ENCODE peak calls at places on chromosomes 6 and 20, in seven cellular contexts. R, B, A, E, Q, Z and V are unnamed samples.

GRCh38 chr6:20444786-20445271 is 43.1 kb downstream of the E2F3 start:
- DNase-seq in R (no peak), B (peak), A (no peak), E (no peak), Q (no peak), Z (no peak), V (peak)

GRCh38 chr6:111691345-111692225 is 85.9 kb upstream of the TRAF3IP2 start:
- DNase-seq in R (no peak), B (no peak), A (no peak), E (peak), Q (no peak), Z (no peak), V (no peak)

GRCh38 chr6:43180985-43181384 is 1.0 kb upstream of the CUL9 start:
- DNase-seq in R (no peak), B (no peak), A (no peak), E (no peak), Q (no peak), Z (no peak), V (no peak)

GRCh38 chr20:47461120-47461685 is 40.5 kb upstream of the NCOA3 start:
- DNase-seq in R (no peak), B (no peak), A (no peak), E (no peak), Q (no peak), Z (no peak), V (no peak)

GRCh38 chr20:45346851-45347250 is 1.4 kb downstream of the SDC4 start:
- DNase-seq in R (no peak), B (no peak), A (no peak), E (no peak), Q (no peak), Z (no peak), V (no peak)

GRCh38 chr6:52574709-52575489 is 2.0 kb downstream of the TRAM2 start:
- DNase-seq in R (peak), B (no peak), A (no peak), E (no peak), Q (no peak), Z (no peak), V (no peak)

GRCh38 chr20:2745060-2745910 is 52.7 kb downstream of the EBF4 start:
- DNase-seq in R (no peak), B (no peak), A (no peak), E (no peak), Q (no peak), Z (no peak), V (no peak)

GRCh38 chr6:75421316-75422023 is 72.1 kb downstream of the FILIP1 start:
- DNase-seq in R (no peak), B (no peak), A (no peak), E (no peak), Q (no peak), Z (no peak), V (no peak)

GRCh38 chr20:20018366-20018765 is 1.2 kb downstream of the NAA20 start:
- DNase-seq in R (no peak), B (no peak), A (no peak), E (no peak), Q (no peak), Z (no peak), V (no peak)

GRCh38 chr6:22972771-22973170 is 403.4 kb downstream of the HDGFL1 start:
- DNase-seq in R (no peak), B (no peak), A (no peak), E (no peak), Q (no peak), Z (no peak), V (no peak)

GRCh38 chr6:141165012-141165411 is 967.7 kb upstream of the GJE1 start:
- DNase-seq in R (no peak), B (no peak), A (no peak), E (no peak), Q (no peak), Z (no peak), V (no peak)

GRCh38 chr20:47544852-47545251 is 43.2 kb downstream of the NCOA3 start:
- DNase-seq in R (no peak), B (no peak), A (no peak), E (no peak), Q (no peak), Z (no peak), V (no peak)

GRCh38 chr6:109944448-109944847 is 33.7 kb upstream of the GPR6 start:
- DNase-seq in R (no peak), B (no peak), A (no peak), E (no peak), Q (peak), Z (no peak), V (peak)

GRCh38 chr6:39997101-39997635 is 62.9 kb upstream of the MOCS1 start:
- DNase-seq in R (no peak), B (no peak), A (no peak), E (no peak), Q (no peak), Z (no peak), V (no peak)

GRCh38 chr6:132161283-132161682 is 210.1 kb upstream of the CCN2 start:
- DNase-seq in R (peak), B (peak), A (no peak), E (peak), Q (peak), Z (peak), V (peak)

GRCh38 chr6:99522531-99522930 is 7.3 kb upstream of the USP45 start:
- DNase-seq in R (no peak), B (peak), A (no peak), E (no peak), Q (no peak), Z (no peak), V (peak)

GRCh38 chr6:11233936-11234573 is 1.6 kb upstream of the NEDD9 start:
- DNase-seq in R (no peak), B (no peak), A (no peak), E (no peak), Q (peak), Z (no peak), V (no peak)

GRCh38 chr6:87473419-87473903 is 687 bp downstream of the SLC35A1 start:
- DNase-seq in R (peak), B (peak), A (peak), E (peak), Q (peak), Z (no peak), V (peak)

GRCh38 chr6:25899123-25899522 is 25.1 kb upstream of the SLC17A3 start:
- DNase-seq in R (no peak), B (no peak), A (no peak), E (no peak), Q (no peak), Z (no peak), V (no peak)

GRCh38 chr6:12572884-12573824 is 143.4 kb upstream of the PHACTR1 start:
- DNase-seq in R (no peak), B (peak), A (no peak), E (peak), Q (peak), Z (no peak), V (peak)

GRCh38 chr6:37557645-37558114 is 58.0 kb upstream of the CCDC167 start:
- DNase-seq in R (no peak), B (no peak), A (no peak), E (no peak), Q (no peak), Z (no peak), V (no peak)

GRCh38 chr6:148891027-148891783 is 144.4 kb downstream of the UST start:
- DNase-seq in R (no peak), B (no peak), A (no peak), E (no peak), Q (no peak), Z (no peak), V (no peak)

GRCh38 chr6:113634352-113635163 is 222.6 kb upstream of the MARCKS start:
- DNase-seq in R (peak), B (peak), A (no peak), E (no peak), Q (no peak), Z (no peak), V (no peak)

GRCh38 chr6:88544986-88545612 is 379.0 kb upstream of the CNR1 start:
- DNase-seq in R (no peak), B (no peak), A (no peak), E (no peak), Q (no peak), Z (no peak), V (no peak)

GRCh38 chr6:5936611-5937010 is 70.1 kb downstream of the NRN1 start:
- DNase-seq in R (no peak), B (no peak), A (no peak), E (no peak), Q (no peak), Z (no peak), V (no peak)

GRCh38 chr20:38873050-38873581 is 53.1 kb upstream of the FAM83D start:
- DNase-seq in R (peak), B (no peak), A (no peak), E (no peak), Q (no peak), Z (no peak), V (no peak)

GRCh38 chr6:18990313-18990978 is 603.3 kb downstream of the RNF144B start:
- DNase-seq in R (peak), B (peak), A (peak), E (peak), Q (no peak), Z (peak), V (peak)

GRCh38 chr20:62695448-62696414 is 12.9 kb upstream of the NTSR1 start:
- DNase-seq in R (no peak), B (no peak), A (no peak), E (no peak), Q (no peak), Z (no peak), V (no peak)

GRCh38 chr20:62694868-62695267 is 13.8 kb upstream of the NTSR1 start:
- DNase-seq in R (no peak), B (no peak), A (no peak), E (no peak), Q (no peak), Z (no peak), V (no peak)

GRCh38 chr20:62693523-62693922 is 15.1 kb upstream of the NTSR1 start:
- DNase-seq in R (no peak), B (no peak), A (no peak), E (no peak), Q (no peak), Z (no peak), V (no peak)

GRCh38 chr20:62692176-62692575 is 16.5 kb upstream of the NTSR1 start:
- DNase-seq in R (no peak), B (no peak), A (no peak), E (no peak), Q (no peak), Z (no peak), V (no peak)

DNA sequence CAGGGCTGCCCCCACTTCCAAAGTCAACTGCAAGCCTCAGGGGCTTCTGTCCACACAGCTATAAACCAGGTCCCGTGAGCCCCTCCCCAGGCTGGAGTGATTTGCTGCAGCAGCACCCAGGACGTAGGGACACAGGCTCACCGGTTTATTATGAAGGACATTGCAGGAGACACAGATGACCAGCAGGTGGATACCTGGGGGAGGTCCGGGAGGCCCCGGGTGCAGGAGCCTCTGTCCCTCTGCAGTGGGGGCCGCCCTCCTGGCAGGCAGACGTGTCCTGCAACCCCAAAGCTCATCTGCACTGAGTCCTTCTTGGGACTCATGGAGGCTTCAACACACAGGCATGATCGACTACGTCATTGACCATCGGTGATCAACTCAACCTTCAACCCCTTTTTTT is 14.5 kb upstream of the NTSR1 start:
- DNase-seq in R (no peak), B (no peak), A (no peak), E (no peak), Q (no peak), Z (no peak), V (peak)
- TF ChIP-seq CTCF in R (no peak), B (no peak), A (no peak), E (no peak), Q (peak), Z (no peak), V (peak)

GRCh38 chr20:41204304-41205265 is 67.2 kb downstream of the PLCG1 start:
- DNase-seq in R (no peak), B (no peak), A (no peak), E (no peak), Q (no peak), Z (no peak), V (no peak)

GRCh38 chr20:41203660-41204059 is 66.3 kb downstream of the PLCG1 start:
- DNase-seq in R (no peak), B (no peak), A (no peak), E (no peak), Q (no peak), Z (no peak), V (no peak)

GRCh38 chr20:41202426-41202825 is 65.1 kb downstream of the PLCG1 start:
- DNase-seq in R (no peak), B (no peak), A (no peak), E (no peak), Q (no peak), Z (no peak), V (no peak)

GRCh38 chr20:41201760-41202159 is 64.4 kb downstream of the PLCG1 start:
- DNase-seq in R (no peak), B (no peak), A (no peak), E (no peak), Q (no peak), Z (no peak), V (no peak)

DNA sequence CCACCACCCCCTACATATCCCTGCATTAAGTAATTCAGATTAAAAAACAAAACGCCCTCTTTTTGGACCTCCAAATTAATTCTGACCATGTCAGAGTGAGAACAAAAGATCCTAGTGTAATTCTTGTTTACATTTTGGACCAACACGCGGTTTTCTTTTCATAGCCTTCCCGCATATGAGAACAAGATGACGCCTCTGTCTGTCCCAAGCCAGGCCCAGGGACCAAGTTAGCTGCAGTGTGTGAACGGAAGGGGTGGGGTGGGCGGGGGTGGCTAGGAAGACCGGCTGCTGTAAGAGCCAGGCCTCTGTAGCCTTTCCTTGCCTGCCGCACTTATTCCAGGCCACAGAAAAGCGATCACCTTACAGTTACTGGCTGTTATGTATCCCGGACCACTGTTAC is 68.0 kb downstream of the PLCG1 start:
- DNase-seq in R (no peak), B (no peak), A (no peak), E (no peak), Q (no peak), Z (no peak), V (no peak)
- TF ChIP-seq CTCF in R (no peak), B (no peak), A (no peak), E (no peak), Q (no peak), Z (no peak), V (no peak)

DNA sequence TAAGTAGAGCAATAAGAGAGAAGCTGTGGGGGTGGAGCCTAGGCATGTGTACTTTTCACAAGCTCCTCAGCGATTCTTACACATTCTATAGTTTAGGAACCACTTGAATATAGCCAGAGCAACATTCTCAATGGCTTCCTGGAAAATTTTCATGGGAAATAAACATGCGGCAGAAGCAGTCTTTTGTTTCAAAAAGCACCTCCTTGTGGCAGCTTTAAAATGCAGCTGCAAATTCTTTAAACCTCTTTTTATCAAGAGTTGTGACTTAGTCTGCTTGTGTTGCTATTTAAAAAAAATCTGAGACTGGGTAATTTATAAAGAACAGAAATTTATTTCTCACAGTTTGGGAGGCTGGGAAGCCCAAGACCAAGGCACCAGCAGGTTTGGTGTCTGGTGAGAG is 23.8 kb downstream of the NKX2-2 start:
- DNase-seq in R (no peak), B (no peak), A (no peak), E (no peak), Q (no peak), Z (no peak), V (no peak)
- TF ChIP-seq CTCF in R (no peak), B (peak), A (no peak), E (no peak), Q (peak), Z (no peak), V (no peak)

DNA sequence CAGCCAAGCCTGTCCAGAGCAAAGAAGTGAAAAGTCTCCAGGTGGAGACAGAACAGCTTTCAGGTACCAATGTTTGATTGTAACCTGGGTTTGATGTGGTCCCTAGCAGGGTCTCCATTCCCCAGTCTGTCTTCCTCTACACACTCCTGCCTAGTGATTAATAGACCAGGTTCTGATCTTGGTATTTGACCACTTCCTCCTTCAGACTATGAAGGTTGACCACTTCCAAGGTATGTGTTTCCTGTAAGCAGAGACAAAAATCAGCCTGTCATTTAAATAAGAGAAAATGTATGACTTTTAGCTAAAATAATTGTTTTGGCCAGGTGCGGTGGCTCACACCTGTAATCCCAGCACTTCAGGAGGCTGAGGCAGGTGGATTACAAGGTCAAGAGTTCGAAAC is 41.8 kb upstream of the TOP1 start:
- DNase-seq in R (no peak), B (no peak), A (no peak), E (no peak), Q (no peak), Z (no peak), V (no peak)
- TF ChIP-seq CTCF in R (no peak), B (no peak), A (no peak), E (no peak), Q (no peak), Z (no peak), V (no peak)

GRCh38 chr6:82178084-82178758 is 69.3 kb downstream of the IBTK start:
- DNase-seq in R (no peak), B (peak), A (no peak), E (peak), Q (no peak), Z (no peak), V (no peak)
- TF ChIP-seq CTCF in R (no peak), B (peak), A (peak), E (peak), Q (peak), Z (no peak), V (no peak)